ENCODE peak calls at places on chromosome 7, in seven cellular contexts. One of them, this sample, is unnamed.

GRCh38 chr7:137120690-137121089 is 222.8 kb downstream of the PTN start:
- DNase-seq in mesendoderm: no peak
- DNase-seq in CD4-positive, alpha-beta memory T cell: no peak
- DNase-seq in left lung: no peak
- DNase-seq in upper lobe of right lung: no peak
- DNase-seq in hepatocyte: no peak
- DNase-seq in PC-9: no peak
- DNase-seq in this sample: no peak

GRCh38 chr7:40299097-40299496 is 164.3 kb downstream of the SUGCT start:
- DNase-seq in mesendoderm: peak; percentile 50
- DNase-seq in CD4-positive, alpha-beta memory T cell: no peak
- DNase-seq in left lung: no peak
- DNase-seq in upper lobe of right lung: no peak
- DNase-seq in hepatocyte: peak; percentile 3
- DNase-seq in PC-9: no peak
- DNase-seq in this sample: peak; percentile 4

GRCh38 chr7:21568762-21569161 is 25.9 kb downstream of the DNAH11 start:
- DNase-seq in mesendoderm: peak; percentile 23
- DNase-seq in CD4-positive, alpha-beta memory T cell: no peak
- DNase-seq in left lung: no peak
- DNase-seq in upper lobe of right lung: no peak
- DNase-seq in hepatocyte: peak; percentile 12
- DNase-seq in PC-9: no peak
- DNase-seq in this sample: peak; percentile 8

GRCh38 chr7:144255471-144255897 is 9.1 kb downstream of the OR2A7 start:
- DNase-seq in mesendoderm: peak; percentile 77
- DNase-seq in CD4-positive, alpha-beta memory T cell: no peak
- DNase-seq in left lung: no peak
- DNase-seq in upper lobe of right lung: no peak
- DNase-seq in hepatocyte: peak; percentile 3
- DNase-seq in PC-9: no peak
- DNase-seq in this sample: peak; percentile 17

GRCh38 chr7:138002828-138003189 is 923 bp upstream of the CREB3L2 start:
- DNase-seq in mesendoderm: peak; percentile 66
- DNase-seq in CD4-positive, alpha-beta memory T cell: no peak
- DNase-seq in left lung: no peak
- DNase-seq in upper lobe of right lung: no peak
- DNase-seq in hepatocyte: no peak
- DNase-seq in PC-9: no peak
- DNase-seq in this sample: no peak

GRCh38 chr7:111029574-111030357 is 61.2 kb upstream of the LRRN3 start:
- DNase-seq in mesendoderm: no peak
- DNase-seq in CD4-positive, alpha-beta memory T cell: no peak
- DNase-seq in left lung: no peak
- DNase-seq in upper lobe of right lung: no peak
- DNase-seq in hepatocyte: peak; percentile 33
- DNase-seq in PC-9: no peak
- DNase-seq in this sample: no peak

GRCh38 chr7:7157177-7157886 is 25.0 kb upstream of the C1GALT1 start:
- DNase-seq in mesendoderm: no peak
- DNase-seq in CD4-positive, alpha-beta memory T cell: peak; percentile 83
- DNase-seq in left lung: no peak
- DNase-seq in upper lobe of right lung: no peak
- DNase-seq in hepatocyte: no peak
- DNase-seq in PC-9: peak; percentile 16
- DNase-seq in this sample: no peak

GRCh38 chr7:33744293-33744692 is 161.0 kb upstream of the BMPER start:
- DNase-seq in mesendoderm: peak; percentile 70
- DNase-seq in CD4-positive, alpha-beta memory T cell: no peak
- DNase-seq in left lung: no peak
- DNase-seq in upper lobe of right lung: no peak
- DNase-seq in hepatocyte: peak; percentile 32
- DNase-seq in PC-9: no peak
- DNase-seq in this sample: peak; percentile 52

GRCh38 chr7:158001621-158002320 is 585.9 kb downstream of the PTPRN2 start:
- DNase-seq in mesendoderm: no peak
- DNase-seq in CD4-positive, alpha-beta memory T cell: no peak
- DNase-seq in left lung: no peak
- DNase-seq in upper lobe of right lung: no peak
- DNase-seq in hepatocyte: peak; percentile 31
- DNase-seq in PC-9: no peak
- DNase-seq in this sample: no peak

GRCh38 chr7:58086461-58086860 is 636.5 kb downstream of the ZNF716 start:
- DNase-seq in mesendoderm: no peak
- DNase-seq in CD4-positive, alpha-beta memory T cell: no peak
- DNase-seq in left lung: no peak
- DNase-seq in upper lobe of right lung: peak; percentile 33
- DNase-seq in hepatocyte: no peak
- DNase-seq in PC-9: no peak
- DNase-seq in this sample: no peak

GRCh38 chr7:47040795-47041194 is 541.1 kb downstream of the TNS3 start:
- DNase-seq in mesendoderm: no peak
- DNase-seq in CD4-positive, alpha-beta memory T cell: no peak
- DNase-seq in left lung: no peak
- DNase-seq in upper lobe of right lung: no peak
- DNase-seq in hepatocyte: no peak
- DNase-seq in PC-9: no peak
- DNase-seq in this sample: no peak

GRCh38 chr7:139995034-139995915 is 67.5 kb downstream of the PARP12 start:
- DNase-seq in mesendoderm: no peak
- DNase-seq in CD4-positive, alpha-beta memory T cell: no peak
- DNase-seq in left lung: no peak
- DNase-seq in upper lobe of right lung: no peak
- DNase-seq in hepatocyte: peak; percentile 44
- DNase-seq in PC-9: no peak
- DNase-seq in this sample: no peak

GRCh38 chr7:2220030-2220429 is 12.7 kb downstream of the MAD1L1 start:
- DNase-seq in mesendoderm: no peak
- DNase-seq in CD4-positive, alpha-beta memory T cell: no peak
- DNase-seq in left lung: no peak
- DNase-seq in upper lobe of right lung: no peak
- DNase-seq in hepatocyte: no peak
- DNase-seq in PC-9: no peak
- DNase-seq in this sample: no peak

GRCh38 chr7:97018126-97018601 is 6.5 kb downstream of the DLX5 start:
- DNase-seq in mesendoderm: peak; percentile 48
- DNase-seq in CD4-positive, alpha-beta memory T cell: no peak
- DNase-seq in left lung: no peak
- DNase-seq in upper lobe of right lung: no peak
- DNase-seq in hepatocyte: no peak
- DNase-seq in PC-9: no peak
- DNase-seq in this sample: peak; percentile 52

GRCh38 chr7:97015787-97016391 is 8.7 kb downstream of the DLX5 start:
- DNase-seq in mesendoderm: no peak
- DNase-seq in CD4-positive, alpha-beta memory T cell: no peak
- DNase-seq in left lung: no peak
- DNase-seq in upper lobe of right lung: no peak
- DNase-seq in hepatocyte: no peak
- DNase-seq in PC-9: no peak
- DNase-seq in this sample: no peak

GRCh38 chr7:97017197-97018125 is 7.2 kb downstream of the DLX5 start:
- DNase-seq in mesendoderm: peak; percentile 27
- DNase-seq in CD4-positive, alpha-beta memory T cell: no peak
- DNase-seq in left lung: no peak
- DNase-seq in upper lobe of right lung: no peak
- DNase-seq in hepatocyte: no peak
- DNase-seq in PC-9: no peak
- DNase-seq in this sample: no peak

GRCh38 chr7:97015279-97015678 is 9.4 kb downstream of the DLX5 start:
- DNase-seq in mesendoderm: no peak
- DNase-seq in CD4-positive, alpha-beta memory T cell: no peak
- DNase-seq in left lung: no peak
- DNase-seq in upper lobe of right lung: no peak
- DNase-seq in hepatocyte: no peak
- DNase-seq in PC-9: no peak
- DNase-seq in this sample: no peak

GRCh38 chr7:97016392-97017196 is 8.0 kb downstream of the DLX5 start:
- DNase-seq in mesendoderm: peak; percentile 95
- DNase-seq in CD4-positive, alpha-beta memory T cell: no peak
- DNase-seq in left lung: no peak
- DNase-seq in upper lobe of right lung: no peak
- DNase-seq in hepatocyte: peak; percentile 61
- DNase-seq in PC-9: no peak
- DNase-seq in this sample: peak; percentile 92
- H3K27me3 ChIP-seq in mesendoderm: peaks cover 63% of the 10 kb centered on the region
- H3K27me3 ChIP-seq in CD4-positive, alpha-beta memory T cell: peaks cover 52% of the 10 kb centered on the region
- H3K27me3 ChIP-seq in left lung: peaks cover 96% of the 10 kb centered on the region
- H3K27me3 ChIP-seq in upper lobe of right lung: peaks cover 96% of the 10 kb centered on the region
- H3K27me3 ChIP-seq in hepatocyte: peaks cover 97% of the 10 kb centered on the region
- H3K27me3 ChIP-seq in PC-9: peaks cover 53% of the 10 kb centered on the region
- H3K27me3 ChIP-seq in this sample: peaks cover 100% of the 10 kb centered on the region

GRCh38 chr7:26950854-26951253 is 86.5 kb upstream of the SKAP2 start:
- DNase-seq in mesendoderm: no peak
- DNase-seq in CD4-positive, alpha-beta memory T cell: no peak
- DNase-seq in left lung: no peak
- DNase-seq in upper lobe of right lung: no peak
- DNase-seq in hepatocyte: no peak
- DNase-seq in PC-9: no peak
- DNase-seq in this sample: no peak

GRCh38 chr7:26949319-26949718 is 84.9 kb upstream of the SKAP2 start:
- DNase-seq in mesendoderm: peak; percentile 74
- DNase-seq in CD4-positive, alpha-beta memory T cell: no peak
- DNase-seq in left lung: no peak
- DNase-seq in upper lobe of right lung: no peak
- DNase-seq in hepatocyte: no peak
- DNase-seq in PC-9: no peak
- DNase-seq in this sample: no peak

GRCh38 chr7:26948617-26949118 is 84.3 kb upstream of the SKAP2 start:
- DNase-seq in mesendoderm: peak; percentile 90
- DNase-seq in CD4-positive, alpha-beta memory T cell: no peak
- DNase-seq in left lung: no peak
- DNase-seq in upper lobe of right lung: no peak
- DNase-seq in hepatocyte: no peak
- DNase-seq in PC-9: no peak
- DNase-seq in this sample: peak; percentile 61

GRCh38 chr7:26944486-26944885 is 80.1 kb upstream of the SKAP2 start:
- DNase-seq in mesendoderm: no peak
- DNase-seq in CD4-positive, alpha-beta memory T cell: no peak
- DNase-seq in left lung: no peak
- DNase-seq in upper lobe of right lung: no peak
- DNase-seq in hepatocyte: no peak
- DNase-seq in PC-9: no peak
- DNase-seq in this sample: no peak

GRCh38 chr7:26944959-26945358 is 80.6 kb upstream of the SKAP2 start:
- DNase-seq in mesendoderm: no peak
- DNase-seq in CD4-positive, alpha-beta memory T cell: no peak
- DNase-seq in left lung: no peak
- DNase-seq in upper lobe of right lung: no peak
- DNase-seq in hepatocyte: no peak
- DNase-seq in PC-9: no peak
- DNase-seq in this sample: no peak
- H3K4me3 ChIP-seq in mesendoderm: no peak overlapping the region
- H3K4me3 ChIP-seq in CD4-positive, alpha-beta memory T cell: no peak overlapping the region
- H3K4me3 ChIP-seq in left lung: no peak overlapping the region
- H3K4me3 ChIP-seq in upper lobe of right lung: no peak overlapping the region
- H3K4me3 ChIP-seq in hepatocyte: no peak overlapping the region
- H3K4me3 ChIP-seq in PC-9: no peak overlapping the region
- H3K4me3 ChIP-seq in this sample: no peak overlapping the region

GRCh38 chr7:4995429-4995969 is 36.5 kb upstream of the MMD2 start:
- DNase-seq in mesendoderm: no peak
- DNase-seq in CD4-positive, alpha-beta memory T cell: no peak
- DNase-seq in left lung: no peak
- DNase-seq in upper lobe of right lung: no peak
- DNase-seq in hepatocyte: no peak
- DNase-seq in PC-9: no peak
- DNase-seq in this sample: no peak
- H3K36me3 ChIP-seq in mesendoderm: peaks cover 7% of the 10 kb centered on the region
- H3K36me3 ChIP-seq in CD4-positive, alpha-beta memory T cell: peaks cover 61% of the 10 kb centered on the region
- H3K36me3 ChIP-seq in left lung: peaks cover 3% of the 10 kb centered on the region
- H3K36me3 ChIP-seq in upper lobe of right lung: peaks cover 68% of the 10 kb centered on the region
- H3K36me3 ChIP-seq in hepatocyte: no peaks in the 10 kb centered on the region
- H3K36me3 ChIP-seq in PC-9: no peaks in the 10 kb centered on the region
- H3K36me3 ChIP-seq in this sample: peaks cover 5% of the 10 kb centered on the region

GRCh38 chr7:55017841-55018240 is 976 bp upstream of the EGFR start:
- DNase-seq in mesendoderm: no peak
- DNase-seq in CD4-positive, alpha-beta memory T cell: no peak
- DNase-seq in left lung: no peak
- DNase-seq in upper lobe of right lung: no peak
- DNase-seq in hepatocyte: no peak
- DNase-seq in PC-9: no peak
- DNase-seq in this sample: peak; percentile 27
- H3K27me3 ChIP-seq in mesendoderm: peaks cover 2% of the 10 kb centered on the region
- H3K27me3 ChIP-seq in CD4-positive, alpha-beta memory T cell: peaks cover 12% of the 10 kb centered on the region
- H3K27me3 ChIP-seq in left lung: no peaks in the 10 kb centered on the region
- H3K27me3 ChIP-seq in upper lobe of right lung: peaks cover 5% of the 10 kb centered on the region
- H3K27me3 ChIP-seq in hepatocyte: no peaks in the 10 kb centered on the region
- H3K27me3 ChIP-seq in PC-9: no peaks in the 10 kb centered on the region
- H3K27me3 ChIP-seq in this sample: peaks cover 47% of the 10 kb centered on the region

DNA sequence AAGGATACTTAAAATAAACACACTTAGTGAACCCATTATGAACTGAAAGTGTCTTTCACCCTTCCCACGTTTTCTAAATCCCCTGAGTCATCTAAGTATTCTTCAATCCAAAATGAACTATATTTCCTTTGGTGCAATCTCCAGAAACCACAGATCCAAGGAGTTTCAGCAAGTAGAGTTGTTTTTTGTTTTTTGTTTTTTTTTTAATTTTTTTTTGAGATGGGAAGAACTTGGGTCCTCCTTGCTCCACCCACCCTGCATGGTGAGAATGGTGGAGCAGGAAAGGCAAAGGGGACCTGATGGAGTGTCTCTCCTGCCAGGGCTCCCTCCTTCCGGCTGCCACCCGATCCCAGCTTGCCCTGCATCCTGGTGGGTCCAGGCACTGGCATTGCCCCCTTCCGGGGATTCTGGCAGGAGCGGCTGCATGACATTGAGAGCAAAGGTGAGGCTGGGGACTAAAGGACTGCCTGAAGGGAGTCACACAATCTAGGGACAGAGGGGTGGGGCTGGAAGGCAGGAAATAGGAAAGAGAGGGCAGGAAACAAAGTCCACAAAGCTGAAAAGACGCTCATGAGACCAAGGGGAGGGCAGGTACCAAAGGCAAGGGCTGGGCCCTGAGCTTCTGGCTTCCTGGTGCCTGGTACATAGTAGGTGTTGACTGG is 12.1 kb downstream of the ATG9B start:
- DNase-seq in mesendoderm: no peak
- DNase-seq in CD4-positive, alpha-beta memory T cell: no peak
- DNase-seq in left lung: no peak
- DNase-seq in upper lobe of right lung: no peak
- DNase-seq in hepatocyte: peak; percentile 73
- DNase-seq in PC-9: no peak
- DNase-seq in this sample: no peak
- H3K4me3 ChIP-seq in mesendoderm: no peak overlapping the region
- H3K4me3 ChIP-seq in CD4-positive, alpha-beta memory T cell: no peak overlapping the region
- H3K4me3 ChIP-seq in left lung: no peak overlapping the region
- H3K4me3 ChIP-seq in upper lobe of right lung: no peak overlapping the region
- H3K4me3 ChIP-seq in hepatocyte: no peak overlapping the region
- H3K4me3 ChIP-seq in PC-9: no peak overlapping the region
- H3K4me3 ChIP-seq in this sample: no peak overlapping the region

DNA sequence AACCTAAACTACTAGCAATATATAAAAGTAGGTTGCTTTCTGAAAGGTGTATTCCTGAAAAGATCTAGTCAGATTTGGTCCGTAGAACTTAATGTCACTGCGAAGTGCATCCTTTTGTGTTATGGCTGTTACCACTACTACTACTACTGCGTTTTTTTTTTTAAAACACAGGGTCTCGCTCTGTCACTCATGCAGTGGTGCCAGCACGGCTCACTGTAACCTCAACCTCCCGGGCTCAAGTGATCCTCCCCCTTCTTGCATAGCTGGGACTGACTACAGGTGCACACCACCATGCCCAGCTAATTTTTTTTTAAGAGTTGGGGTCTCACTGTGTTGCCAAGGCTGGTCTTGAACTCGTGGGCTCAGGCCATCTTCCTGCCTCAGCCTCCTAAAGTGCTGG is 14.5 kb downstream of the WIPI2 start:
- DNase-seq in mesendoderm: no peak
- DNase-seq in CD4-positive, alpha-beta memory T cell: no peak
- DNase-seq in left lung: no peak
- DNase-seq in upper lobe of right lung: no peak
- DNase-seq in hepatocyte: no peak
- DNase-seq in PC-9: no peak
- DNase-seq in this sample: no peak
- H3K36me3 ChIP-seq in mesendoderm: peaks cover 2% of the 10 kb centered on the region
- H3K36me3 ChIP-seq in CD4-positive, alpha-beta memory T cell: peaks cover 35% of the 10 kb centered on the region
- H3K36me3 ChIP-seq in left lung: no peaks in the 10 kb centered on the region
- H3K36me3 ChIP-seq in upper lobe of right lung: peaks cover 54% of the 10 kb centered on the region
- H3K36me3 ChIP-seq in hepatocyte: no peaks in the 10 kb centered on the region
- H3K36me3 ChIP-seq in PC-9: peaks cover 28% of the 10 kb centered on the region
- H3K36me3 ChIP-seq in this sample: peaks cover 2% of the 10 kb centered on the region